ENCODE peak calls at places on chromosomes 6 and 20, in four cellular contexts. Z, X, A and I are unnamed samples.

GRCh38 chr6:110448846-110449544 is 27.4 kb downstream of the SLC22A16 start:
- DNase-seq in Z (no peak), X (no peak), A (no peak), I (no peak)

GRCh38 chr20:9068232-9068781 is 580 bp upstream of the PLCB4 start:
- DNase-seq in Z (peak), X (peak), A (peak), I (peak)

GRCh38 chr20:34512955-34513419 is 3.2 kb upstream of the DYNLRB1 start:
- DNase-seq in X (no peak), Z (no peak), A (no peak), I (no peak)

GRCh38 chr20:2261105-2261504 is 34.7 kb upstream of the TGM3 start:
- DNase-seq in Z (no peak), X (no peak), A (no peak), I (no peak)

GRCh38 chr6:11161031-11161966 is 49.8 kb upstream of the ERVFRD-1 start:
- DNase-seq in X (peak), Z (no peak), A (no peak), I (no peak)

GRCh38 chr6:7188492-7188891 is 80.7 kb downstream of the RREB1 start:
- DNase-seq in X (no peak), Z (no peak), A (no peak), I (peak)

GRCh38 chr20:50187403-50188051 is 3.1 kb upstream of the CEBPB start:
- DNase-seq in A (no peak), Z (no peak), X (no peak), I (peak)

GRCh38 chr20:24586523-24586840 is 117.1 kb downstream of the SYNDIG1 start:
- DNase-seq in A (no peak), X (no peak), Z (peak), I (no peak)

GRCh38 chr6:38391909-38392614 is 247.7 kb downstream of the BTBD9 start:
- DNase-seq in A (no peak), Z (no peak), X (peak), I (no peak)

GRCh38 chr20:2460752-2461424 is 9.7 kb downstream of the SNRPB start:
- DNase-seq in Z (no peak), A (no peak), X (no peak), I (no peak)

GRCh38 chr20:5122861-5123260 is 3.1 kb upstream of the PCNA start:
- DNase-seq in X (no peak), A (no peak), Z (no peak), I (no peak)

GRCh38 chr20:16518068-16518783 is 55.0 kb downstream of the KIF16B start:
- DNase-seq in Z (no peak), A (peak), X (peak), I (no peak)

GRCh38 chr6:41535766-41536165 is 10.4 kb upstream of the FOXP4 start:
- DNase-seq in A (no peak), Z (no peak), X (no peak), I (no peak)

GRCh38 chr6:12296604-12297003 is 6.4 kb downstream of the EDN1 start:
- DNase-seq in Z (no peak), X (no peak), A (no peak), I (no peak)

GRCh38 chr20:39674842-39675241 is 712.7 kb downstream of the DHX35 start:
- DNase-seq in Z (no peak), A (no peak), X (no peak), I (no peak)

GRCh38 chr6:6969761-6970223 is 138.0 kb upstream of the RREB1 start:
- DNase-seq in Z (no peak), X (no peak), A (no peak), I (no peak)

GRCh38 chr20:57794600-57795346 is 85.0 kb upstream of the PMEPA1 start:
- DNase-seq in Z (no peak), X (no peak), A (no peak), I (no peak)